ENCODE peak calls at places on chromosomes 6 and 20, in four cellular contexts. One of them, this sample, is unnamed. For H3K4me1, the result is how much of the 10 kb centered on the place peaks cover.

GRCh38 chr20:24587384-24588046 is 118.1 kb downstream of the SYNDIG1 start:
- DNase-seq in heart left ventricle: no peak
- DNase-seq in Peyer's patch: no peak
- DNase-seq in tibial artery: no peak
- DNase-seq in this sample: no peak

GRCh38 chr6:41637179-41638001 is 878 bp upstream of the MDFI start:
- DNase-seq in heart left ventricle: no peak
- DNase-seq in Peyer's patch: no peak
- DNase-seq in tibial artery: no peak
- DNase-seq in this sample: no peak

GRCh38 chr20:17680128-17680835 is 1.8 kb downstream of the RRBP1 start:
- DNase-seq in heart left ventricle: peak
- DNase-seq in Peyer's patch: peak
- DNase-seq in tibial artery: peak
- DNase-seq in this sample: peak

GRCh38 chr6:24864345-24864744 is 65.6 kb upstream of the ARMH2 start:
- DNase-seq in heart left ventricle: no peak
- DNase-seq in Peyer's patch: no peak
- DNase-seq in tibial artery: no peak
- DNase-seq in this sample: no peak

GRCh38 chr6:104639671-104640070 is 220.0 kb downstream of the HACE1 start:
- DNase-seq in heart left ventricle: no peak
- DNase-seq in Peyer's patch: no peak
- DNase-seq in tibial artery: no peak
- DNase-seq in this sample: no peak

GRCh38 chr6:19866900-19867627 is 29.9 kb downstream of the ID4 start:
- DNase-seq in heart left ventricle: no peak
- DNase-seq in Peyer's patch: no peak
- DNase-seq in tibial artery: no peak
- DNase-seq in this sample: no peak

GRCh38 chr6:22512716-22513452 is 56.5 kb upstream of the HDGFL1 start:
- DNase-seq in heart left ventricle: no peak
- DNase-seq in Peyer's patch: no peak
- DNase-seq in tibial artery: no peak
- DNase-seq in this sample: no peak

GRCh38 chr6:31525932-31526591 is 2.7 kb upstream of the MCCD1 start:
- DNase-seq in heart left ventricle: no peak
- DNase-seq in Peyer's patch: no peak
- DNase-seq in tibial artery: no peak
- DNase-seq in this sample: no peak

GRCh38 chr20:32070690-32071213 is 18.7 kb downstream of the HCK start:
- DNase-seq in heart left ventricle: no peak
- DNase-seq in Peyer's patch: no peak
- DNase-seq in tibial artery: no peak
- DNase-seq in this sample: no peak

GRCh38 chr20:4406627-4407026 is 315.1 kb upstream of the PRND start:
- DNase-seq in heart left ventricle: no peak
- DNase-seq in Peyer's patch: no peak
- DNase-seq in tibial artery: no peak
- DNase-seq in this sample: no peak

GRCh38 chr6:43977404-43978111 is 149.7 kb downstream of the MRPL14 start:
- DNase-seq in heart left ventricle: no peak
- DNase-seq in Peyer's patch: peak
- DNase-seq in tibial artery: no peak
- DNase-seq in this sample: no peak

GRCh38 chr6:136600818-136601217 is 50.6 kb upstream of the MAP7 start:
- DNase-seq in heart left ventricle: no peak
- DNase-seq in Peyer's patch: no peak
- DNase-seq in tibial artery: no peak
- DNase-seq in this sample: peak

GRCh38 chr20:37193821-37194220 is 14.5 kb upstream of the MROH8 start:
- DNase-seq in heart left ventricle: no peak
- DNase-seq in Peyer's patch: no peak
- DNase-seq in tibial artery: no peak
- DNase-seq in this sample: no peak

GRCh38 chr6:54876365-54876764 is 29.8 kb downstream of the FAM83B start:
- DNase-seq in heart left ventricle: no peak
- DNase-seq in Peyer's patch: no peak
- DNase-seq in tibial artery: no peak
- DNase-seq in this sample: no peak

GRCh38 chr6:68728124-68728523 is 93.0 kb downstream of the ADGRB3 start:
- DNase-seq in heart left ventricle: no peak
- DNase-seq in Peyer's patch: no peak
- DNase-seq in tibial artery: no peak
- DNase-seq in this sample: no peak

GRCh38 chr20:35226126-35226774 is at the start of gene MMP24:
- DNase-seq in heart left ventricle: no peak
- DNase-seq in Peyer's patch: no peak
- DNase-seq in tibial artery: no peak
- DNase-seq in this sample: no peak

GRCh38 chr6:138662474-138662873 is 111.1 kb upstream of the CCDC28A start:
- DNase-seq in heart left ventricle: no peak
- DNase-seq in Peyer's patch: no peak
- DNase-seq in tibial artery: no peak
- DNase-seq in this sample: no peak

GRCh38 chr6:71887006-71887743 is 825 bp downstream of the RIMS1 start:
- DNase-seq in heart left ventricle: no peak
- DNase-seq in Peyer's patch: no peak
- DNase-seq in tibial artery: no peak
- DNase-seq in this sample: peak

GRCh38 chr6:152293404-152293803 is 343.8 kb downstream of the SYNE1 start:
- DNase-seq in heart left ventricle: peak
- DNase-seq in Peyer's patch: no peak
- DNase-seq in tibial artery: no peak
- DNase-seq in this sample: no peak

GRCh38 chr6:13194852-13195251 is 133.5 kb downstream of the TBC1D7 start:
- DNase-seq in heart left ventricle: peak
- DNase-seq in Peyer's patch: peak
- DNase-seq in tibial artery: no peak
- DNase-seq in this sample: no peak

GRCh38 chr6:788058-788457 is 95.1 kb upstream of the EXOC2 start:
- DNase-seq in heart left ventricle: no peak
- DNase-seq in Peyer's patch: no peak
- DNase-seq in tibial artery: no peak
- DNase-seq in this sample: no peak

GRCh38 chr6:136103101-136103688 is 146.9 kb downstream of the MTFR2 start:
- DNase-seq in heart left ventricle: peak
- DNase-seq in Peyer's patch: no peak
- DNase-seq in tibial artery: no peak
- DNase-seq in this sample: no peak

GRCh38 chr6:14658909-14659561 is 541.5 kb downstream of the CD83 start:
- DNase-seq in heart left ventricle: no peak
- DNase-seq in Peyer's patch: peak
- DNase-seq in tibial artery: no peak
- DNase-seq in this sample: no peak

GRCh38 chr6:81384921-81385320 is 367.6 kb downstream of the TENT5A start:
- DNase-seq in heart left ventricle: no peak
- DNase-seq in Peyer's patch: no peak
- DNase-seq in tibial artery: no peak
- DNase-seq in this sample: no peak

GRCh38 chr6:31690231-31691077 is 9.6 kb upstream of the LY6G5C start:
- DNase-seq in heart left ventricle: no peak
- DNase-seq in Peyer's patch: peak
- DNase-seq in tibial artery: no peak
- DNase-seq in this sample: no peak

GRCh38 chr20:53099851-53100250 is 127.7 kb downstream of the TSHZ2 start:
- DNase-seq in heart left ventricle: no peak
- DNase-seq in Peyer's patch: no peak
- DNase-seq in tibial artery: no peak
- DNase-seq in this sample: no peak

GRCh38 chr20:53102361-53102760 is 130.2 kb downstream of the TSHZ2 start:
- DNase-seq in heart left ventricle: no peak
- DNase-seq in Peyer's patch: no peak
- DNase-seq in tibial artery: no peak
- DNase-seq in this sample: no peak

GRCh38 chr20:53100476-53100911 is 128.3 kb downstream of the TSHZ2 start:
- DNase-seq in heart left ventricle: no peak
- DNase-seq in Peyer's patch: no peak
- DNase-seq in tibial artery: no peak
- DNase-seq in this sample: no peak

GRCh38 chr20:53103124-53103523 is 131.0 kb downstream of the TSHZ2 start:
- DNase-seq in heart left ventricle: no peak
- DNase-seq in Peyer's patch: no peak
- DNase-seq in tibial artery: no peak
- DNase-seq in this sample: no peak

DNA sequence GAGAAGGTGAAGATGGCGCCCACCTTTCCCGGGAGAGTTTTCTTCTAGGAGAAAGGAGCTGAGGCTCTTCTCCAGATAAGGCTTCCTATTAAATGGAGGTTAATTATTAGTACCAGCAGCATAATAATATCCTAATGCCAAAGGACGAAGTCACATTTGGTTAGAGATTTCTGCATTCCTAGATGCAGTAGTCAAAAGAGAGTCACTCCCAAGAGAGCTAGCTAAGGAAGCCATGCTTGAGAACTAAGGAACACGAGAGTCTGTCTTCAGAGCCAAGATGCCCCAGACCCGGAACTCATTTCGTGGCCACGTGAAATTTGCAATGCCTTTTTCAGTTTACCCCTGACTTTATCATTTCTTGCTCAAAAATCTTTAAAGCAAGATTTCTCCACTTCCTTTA is 132.7 kb downstream of the TSHZ2 start:
- DNase-seq in heart left ventricle: no peak
- DNase-seq in Peyer's patch: no peak
- DNase-seq in tibial artery: no peak
- DNase-seq in this sample: no peak
- H3K4me1 ChIP-seq in heart left ventricle: under half
- H3K4me1 ChIP-seq in Peyer's patch: under half
- H3K4me1 ChIP-seq in tibial artery: under half
- H3K4me1 ChIP-seq in this sample: under half

GRCh38 chr6:127100510-127101140 is 17.8 kb upstream of the RSPO3 start:
- DNase-seq in heart left ventricle: no peak
- DNase-seq in Peyer's patch: no peak
- DNase-seq in tibial artery: no peak
- DNase-seq in this sample: no peak
- TF ChIP-seq CTCF in heart left ventricle: peak
- TF ChIP-seq CTCF in Peyer's patch: no peak
- TF ChIP-seq CTCF in tibial artery: peak
- TF ChIP-seq CTCF in this sample: no peak

GRCh38 chr6:133698272-133698671 is 190.6 kb upstream of the TCF21 start:
- DNase-seq in heart left ventricle: no peak
- DNase-seq in Peyer's patch: no peak
- DNase-seq in tibial artery: no peak
- DNase-seq in this sample: no peak
- H3K27ac ChIP-seq in heart left ventricle: no peak
- H3K27ac ChIP-seq in Peyer's patch: no peak
- H3K27ac ChIP-seq in tibial artery: no peak
- H3K27ac ChIP-seq in this sample: no peak

DNA sequence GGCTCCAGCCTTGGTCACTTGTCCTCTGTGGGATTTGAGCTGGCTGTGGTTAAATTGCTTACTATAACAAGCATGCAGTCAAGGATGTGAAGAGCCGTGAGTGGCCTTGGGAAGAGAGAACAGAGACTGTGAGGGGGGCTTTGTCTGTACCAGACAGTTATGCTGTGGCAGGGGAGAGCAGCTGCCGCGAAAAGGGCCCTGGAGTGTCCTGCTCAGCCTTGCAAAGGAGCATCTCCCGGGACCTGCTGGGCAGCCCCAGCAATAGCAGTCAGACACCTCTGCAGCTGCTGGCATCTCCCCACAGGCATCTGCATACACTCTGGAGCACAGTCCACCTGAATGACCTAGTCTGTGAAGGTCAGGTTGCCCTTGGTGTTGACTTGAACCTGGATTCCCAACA is 6.3 kb downstream of the EBF4 start:
- DNase-seq in heart left ventricle: no peak
- DNase-seq in Peyer's patch: no peak
- DNase-seq in tibial artery: peak
- DNase-seq in this sample: peak
- H3K4me1 ChIP-seq in heart left ventricle: under half
- H3K4me1 ChIP-seq in Peyer's patch: under half
- H3K4me1 ChIP-seq in tibial artery: under half
- H3K4me1 ChIP-seq in this sample: under half

GRCh38 chr6:11752350-11752749 is 26.3 kb downstream of the ADTRP start:
- DNase-seq in heart left ventricle: no peak
- DNase-seq in Peyer's patch: no peak
- DNase-seq in tibial artery: no peak
- DNase-seq in this sample: no peak

GRCh38 chr6:11747021-11747420 is 31.6 kb downstream of the ADTRP start:
- DNase-seq in heart left ventricle: no peak
- DNase-seq in Peyer's patch: no peak
- DNase-seq in tibial artery: no peak
- DNase-seq in this sample: no peak

GRCh38 chr6:11750682-11751081 is 27.9 kb downstream of the ADTRP start:
- DNase-seq in heart left ventricle: no peak
- DNase-seq in Peyer's patch: peak
- DNase-seq in tibial artery: no peak
- DNase-seq in this sample: no peak

GRCh38 chr6:11744753-11745152 is 33.9 kb downstream of the ADTRP start:
- DNase-seq in heart left ventricle: peak
- DNase-seq in Peyer's patch: peak
- DNase-seq in tibial artery: peak
- DNase-seq in this sample: peak

GRCh38 chr6:11748591-11748990 is 30.0 kb downstream of the ADTRP start:
- DNase-seq in heart left ventricle: no peak
- DNase-seq in Peyer's patch: no peak
- DNase-seq in tibial artery: no peak
- DNase-seq in this sample: no peak
- TF ChIP-seq CTCF in heart left ventricle: no peak
- TF ChIP-seq CTCF in Peyer's patch: no peak
- TF ChIP-seq CTCF in tibial artery: no peak
- TF ChIP-seq CTCF in this sample: no peak

GRCh38 chr20:2140561-2140960 is 38.9 kb downstream of the STK35 start:
- DNase-seq in heart left ventricle: peak
- DNase-seq in Peyer's patch: no peak
- DNase-seq in tibial artery: peak
- DNase-seq in this sample: peak

GRCh38 chr20:2139736-2140135 is 38.1 kb downstream of the STK35 start:
- DNase-seq in heart left ventricle: no peak
- DNase-seq in Peyer's patch: no peak
- DNase-seq in tibial artery: no peak
- DNase-seq in this sample: no peak

GRCh38 chr20:2143594-2143993 is 42.0 kb downstream of the STK35 start:
- DNase-seq in heart left ventricle: no peak
- DNase-seq in Peyer's patch: no peak
- DNase-seq in tibial artery: no peak
- DNase-seq in this sample: no peak

GRCh38 chr20:2142649-2143048 is 41.0 kb downstream of the STK35 start:
- DNase-seq in heart left ventricle: peak
- DNase-seq in Peyer's patch: no peak
- DNase-seq in tibial artery: no peak
- DNase-seq in this sample: no peak

GRCh38 chr20:2141592-2142575 is 40.3 kb downstream of the STK35 start:
- DNase-seq in heart left ventricle: no peak
- DNase-seq in Peyer's patch: no peak
- DNase-seq in tibial artery: no peak
- DNase-seq in this sample: no peak
- H3K27ac ChIP-seq in heart left ventricle: peak
- H3K27ac ChIP-seq in Peyer's patch: no peak
- H3K27ac ChIP-seq in tibial artery: no peak
- H3K27ac ChIP-seq in this sample: no peak

GRCh38 chr20:44598413-44599290 is 16.3 kb downstream of the PKIG start:
- DNase-seq in heart left ventricle: peak
- DNase-seq in Peyer's patch: peak
- DNase-seq in tibial artery: no peak
- DNase-seq in this sample: no peak
- H3K4me1 ChIP-seq in heart left ventricle: half or more
- H3K4me1 ChIP-seq in Peyer's patch: under half
- H3K4me1 ChIP-seq in tibial artery: half or more
- H3K4me1 ChIP-seq in this sample: half or more

GRCh38 chr6:142822882-142823578 is 121.9 kb downstream of the HIVEP2 start:
- DNase-seq in heart left ventricle: no peak
- DNase-seq in Peyer's patch: no peak
- DNase-seq in tibial artery: no peak
- DNase-seq in this sample: no peak
- TF ChIP-seq CTCF in heart left ventricle: peak
- TF ChIP-seq CTCF in Peyer's patch: peak
- TF ChIP-seq CTCF in tibial artery: no peak
- TF ChIP-seq CTCF in this sample: no peak

This sample was measured in sigmoid colon.